ENCODE peak calls at places on chromosomes 7 and 10, in nine cellular contexts. One of them, this sample, is unnamed.

GRCh38 chr10:75472685-75473084 is 41.3 kb downstream of the LRMDA start:
- DNase-seq in fibroblast of pulmonary artery: no peak
- DNase-seq in Jurkat, Clone E6-1: peak
- DNase-seq in mesendoderm: no peak
- DNase-seq in brain microvascular endothelial cell: no peak
- DNase-seq in mammary epithelial cell: no peak
- DNase-seq in AG04450: no peak
- DNase-seq in K562: no peak
- DNase-seq in Peyer's patch: no peak
- DNase-seq in this sample: no peak

GRCh38 chr10:91603931-91604331 is 28.9 kb downstream of the PPP1R3C start:
- DNase-seq in mesendoderm: no peak
- DNase-seq in Peyer's patch: no peak
- DNase-seq in fibroblast of pulmonary artery: peak
- DNase-seq in AG04450: no peak
- DNase-seq in brain microvascular endothelial cell: peak
- DNase-seq in Jurkat, Clone E6-1: no peak
- DNase-seq in mammary epithelial cell: peak
- DNase-seq in K562: no peak
- DNase-seq in this sample: no peak

GRCh38 chr7:48183370-48183743 is 12.1 kb downstream of the ABCA13 start:
- DNase-seq in AG04450: no peak
- DNase-seq in Jurkat, Clone E6-1: no peak
- DNase-seq in mesendoderm: no peak
- DNase-seq in mammary epithelial cell: no peak
- DNase-seq in K562: no peak
- DNase-seq in Peyer's patch: no peak
- DNase-seq in brain microvascular endothelial cell: no peak
- DNase-seq in fibroblast of pulmonary artery: no peak
- DNase-seq in this sample: no peak

GRCh38 chr7:100720320-100720644 is at the start of gene EPO:
- DNase-seq in mammary epithelial cell: no peak
- DNase-seq in mesendoderm: no peak
- DNase-seq in brain microvascular endothelial cell: no peak
- DNase-seq in Peyer's patch: no peak
- DNase-seq in Jurkat, Clone E6-1: no peak
- DNase-seq in fibroblast of pulmonary artery: no peak
- DNase-seq in K562: no peak
- DNase-seq in AG04450: no peak
- DNase-seq in this sample: no peak

GRCh38 chr10:82277591-82277990 is 402.6 kb downstream of the NRG3 start:
- DNase-seq in mammary epithelial cell: peak
- DNase-seq in Jurkat, Clone E6-1: no peak
- DNase-seq in AG04450: no peak
- DNase-seq in Peyer's patch: no peak
- DNase-seq in mesendoderm: no peak
- DNase-seq in K562: no peak
- DNase-seq in brain microvascular endothelial cell: no peak
- DNase-seq in fibroblast of pulmonary artery: peak
- DNase-seq in this sample: no peak

GRCh38 chr10:13971586-13972475 is 358.9 kb downstream of the FRMD4A start:
- DNase-seq in mesendoderm: peak
- DNase-seq in mammary epithelial cell: no peak
- DNase-seq in fibroblast of pulmonary artery: peak
- DNase-seq in K562: no peak
- DNase-seq in Jurkat, Clone E6-1: no peak
- DNase-seq in brain microvascular endothelial cell: no peak
- DNase-seq in AG04450: no peak
- DNase-seq in Peyer's patch: no peak
- DNase-seq in this sample: no peak

GRCh38 chr7:140557809-140558518 is 78.7 kb upstream of the MKRN1 start:
- DNase-seq in K562: no peak
- DNase-seq in mesendoderm: no peak
- DNase-seq in Peyer's patch: no peak
- DNase-seq in AG04450: no peak
- DNase-seq in mammary epithelial cell: no peak
- DNase-seq in fibroblast of pulmonary artery: no peak
- DNase-seq in Jurkat, Clone E6-1: no peak
- DNase-seq in brain microvascular endothelial cell: no peak
- DNase-seq in this sample: no peak

GRCh38 chr7:124777268-124777667 is 11.7 kb upstream of the GPR37 start:
- DNase-seq in AG04450: no peak
- DNase-seq in Jurkat, Clone E6-1: no peak
- DNase-seq in K562: no peak
- DNase-seq in fibroblast of pulmonary artery: no peak
- DNase-seq in Peyer's patch: no peak
- DNase-seq in mammary epithelial cell: no peak
- DNase-seq in mesendoderm: peak
- DNase-seq in brain microvascular endothelial cell: no peak
- DNase-seq in this sample: no peak

GRCh38 chr7:11155883-11156282 is 182.2 kb downstream of the PHF14 start:
- DNase-seq in K562: no peak
- DNase-seq in Jurkat, Clone E6-1: no peak
- DNase-seq in fibroblast of pulmonary artery: no peak
- DNase-seq in brain microvascular endothelial cell: no peak
- DNase-seq in AG04450: no peak
- DNase-seq in mesendoderm: no peak
- DNase-seq in mammary epithelial cell: no peak
- DNase-seq in Peyer's patch: no peak
- DNase-seq in this sample: no peak

GRCh38 chr7:131381069-131381838 is 53.6 kb downstream of the MKLN1 start:
- DNase-seq in brain microvascular endothelial cell: peak
- DNase-seq in mammary epithelial cell: peak
- DNase-seq in fibroblast of pulmonary artery: peak
- DNase-seq in Jurkat, Clone E6-1: no peak
- DNase-seq in mesendoderm: no peak
- DNase-seq in K562: no peak
- DNase-seq in Peyer's patch: no peak
- DNase-seq in AG04450: no peak
- DNase-seq in this sample: no peak

DNA sequence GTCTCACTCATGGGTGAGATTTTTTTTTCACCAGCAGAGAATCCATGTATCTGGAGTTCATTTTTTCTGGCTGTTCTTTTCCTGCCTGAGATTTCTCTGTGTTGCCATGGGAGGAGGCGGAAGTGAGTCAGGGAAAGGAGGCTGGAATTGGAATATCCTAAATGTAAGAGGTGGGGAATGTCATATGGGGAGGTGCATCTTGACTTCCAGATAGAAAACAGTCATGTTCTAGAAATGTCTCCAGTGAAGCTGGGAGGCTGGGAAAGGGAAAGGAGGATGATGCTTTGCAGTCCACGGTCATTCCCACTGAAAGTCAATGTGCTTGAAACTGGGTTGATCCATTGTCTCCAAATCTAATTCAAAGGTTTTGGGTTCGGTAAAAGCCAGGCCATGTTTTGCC is 39.7 kb upstream of the HPS1 start:
- DNase-seq in K562: no peak
- DNase-seq in mammary epithelial cell: peak
- DNase-seq in Peyer's patch: no peak
- DNase-seq in fibroblast of pulmonary artery: peak
- DNase-seq in Jurkat, Clone E6-1: no peak
- DNase-seq in AG04450: no peak
- DNase-seq in mesendoderm: peak
- DNase-seq in brain microvascular endothelial cell: no peak
- DNase-seq in this sample: no peak
- H3K4me3 ChIP-seq in K562: no peak
- H3K4me3 ChIP-seq in mammary epithelial cell: no peak
- H3K4me3 ChIP-seq in Peyer's patch: no peak
- H3K4me3 ChIP-seq in fibroblast of pulmonary artery: no peak
- H3K4me3 ChIP-seq in Jurkat, Clone E6-1: no peak
- H3K4me3 ChIP-seq in AG04450: no peak
- H3K4me3 ChIP-seq in mesendoderm: no peak
- H3K4me3 ChIP-seq in brain microvascular endothelial cell: no peak
- H3K4me3 ChIP-seq in this sample: no peak

GRCh38 chr10:71729023-71729649 is 9.6 kb upstream of the C10orf105 start:
- DNase-seq in K562: peak
- DNase-seq in mesendoderm: no peak
- DNase-seq in Jurkat, Clone E6-1: no peak
- DNase-seq in brain microvascular endothelial cell: no peak
- DNase-seq in Peyer's patch: no peak
- DNase-seq in mammary epithelial cell: peak
- DNase-seq in AG04450: no peak
- DNase-seq in fibroblast of pulmonary artery: no peak
- DNase-seq in this sample: peak

GRCh38 chr10:71726673-71727428 is 7.3 kb upstream of the C10orf105 start:
- DNase-seq in mammary epithelial cell: no peak
- DNase-seq in AG04450: no peak
- DNase-seq in fibroblast of pulmonary artery: no peak
- DNase-seq in mesendoderm: no peak
- DNase-seq in brain microvascular endothelial cell: no peak
- DNase-seq in K562: no peak
- DNase-seq in Peyer's patch: peak
- DNase-seq in Jurkat, Clone E6-1: peak
- DNase-seq in this sample: no peak

GRCh38 chr10:71727429-71728217 is 8.0 kb upstream of the C10orf105 start:
- DNase-seq in brain microvascular endothelial cell: no peak
- DNase-seq in K562: peak
- DNase-seq in mammary epithelial cell: peak
- DNase-seq in Peyer's patch: peak
- DNase-seq in mesendoderm: no peak
- DNase-seq in Jurkat, Clone E6-1: peak
- DNase-seq in fibroblast of pulmonary artery: peak
- DNase-seq in AG04450: no peak
- DNase-seq in this sample: peak

GRCh38 chr10:71725998-71726672 is 6.6 kb upstream of the C10orf105 start:
- DNase-seq in AG04450: no peak
- DNase-seq in Jurkat, Clone E6-1: peak
- DNase-seq in Peyer's patch: peak
- DNase-seq in K562: peak
- DNase-seq in brain microvascular endothelial cell: peak
- DNase-seq in fibroblast of pulmonary artery: peak
- DNase-seq in mammary epithelial cell: peak
- DNase-seq in mesendoderm: peak
- DNase-seq in this sample: peak

DNA sequence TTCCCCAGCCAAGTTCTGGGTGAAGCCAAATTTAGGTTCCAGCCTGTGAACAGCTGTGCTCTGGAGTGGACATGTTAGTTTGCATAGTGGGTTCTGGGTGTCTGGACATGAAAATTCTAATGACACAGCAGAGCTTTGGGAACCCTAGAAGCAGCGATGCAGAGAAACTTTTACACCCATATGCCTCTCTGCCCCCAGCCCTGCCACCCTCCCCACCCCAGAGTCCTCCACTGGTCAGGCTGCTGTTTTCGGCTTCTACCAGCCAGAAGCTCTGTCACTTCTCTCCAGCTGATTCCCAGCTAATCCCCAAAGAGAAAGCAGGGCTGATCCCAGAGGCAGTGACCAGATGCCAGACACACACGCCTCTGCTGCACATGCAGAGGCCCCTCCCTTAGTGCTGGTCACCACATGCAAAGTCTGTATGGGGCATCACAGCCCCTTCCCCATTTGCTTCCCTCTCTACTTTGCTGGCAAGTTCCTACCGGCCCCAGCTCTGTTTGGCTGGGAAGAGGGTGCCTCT is 8.7 kb upstream of the C10orf105 start:
- DNase-seq in mesendoderm: no peak
- DNase-seq in fibroblast of pulmonary artery: no peak
- DNase-seq in mammary epithelial cell: no peak
- DNase-seq in K562: no peak
- DNase-seq in AG04450: no peak
- DNase-seq in Peyer's patch: no peak
- DNase-seq in Jurkat, Clone E6-1: no peak
- DNase-seq in brain microvascular endothelial cell: no peak
- DNase-seq in this sample: peak
- H3K4me3 ChIP-seq in mesendoderm: no peak
- H3K4me3 ChIP-seq in fibroblast of pulmonary artery: no peak
- H3K4me3 ChIP-seq in mammary epithelial cell: no peak
- H3K4me3 ChIP-seq in K562: no peak
- H3K4me3 ChIP-seq in AG04450: no peak
- H3K4me3 ChIP-seq in Peyer's patch: no peak
- H3K4me3 ChIP-seq in Jurkat, Clone E6-1: no peak
- H3K4me3 ChIP-seq in brain microvascular endothelial cell: no peak
- H3K4me3 ChIP-seq in this sample: no peak

DNA sequence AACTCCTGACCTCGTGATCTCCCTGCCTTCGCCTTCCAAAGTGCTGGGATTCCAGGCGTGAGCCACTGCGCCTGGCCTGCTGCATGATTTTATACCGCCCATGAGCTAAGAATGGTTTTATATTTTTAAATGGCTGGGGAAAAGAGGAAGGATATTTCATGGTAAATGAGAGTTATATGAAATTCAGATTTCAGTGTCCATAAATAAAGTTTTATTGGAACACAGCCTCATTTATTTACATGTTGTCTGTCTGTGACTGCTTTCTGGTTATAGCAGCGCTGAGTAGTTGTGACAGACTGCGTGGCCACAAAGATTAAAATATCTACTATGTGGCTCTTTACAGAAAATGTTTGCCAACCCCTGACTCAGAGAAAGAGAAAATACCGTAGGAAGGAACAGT is 2.2 kb downstream of the TRRAP start:
- DNase-seq in brain microvascular endothelial cell: no peak
- DNase-seq in mesendoderm: no peak
- DNase-seq in fibroblast of pulmonary artery: no peak
- DNase-seq in Peyer's patch: no peak
- DNase-seq in mammary epithelial cell: no peak
- DNase-seq in K562: no peak
- DNase-seq in Jurkat, Clone E6-1: no peak
- DNase-seq in AG04450: no peak
- DNase-seq in this sample: no peak
- H3K4me3 ChIP-seq in brain microvascular endothelial cell: no peak
- H3K4me3 ChIP-seq in mesendoderm: no peak
- H3K4me3 ChIP-seq in fibroblast of pulmonary artery: no peak
- H3K4me3 ChIP-seq in Peyer's patch: no peak
- H3K4me3 ChIP-seq in mammary epithelial cell: no peak
- H3K4me3 ChIP-seq in K562: no peak
- H3K4me3 ChIP-seq in Jurkat, Clone E6-1: peak
- H3K4me3 ChIP-seq in AG04450: no peak
- H3K4me3 ChIP-seq in this sample: no peak

GRCh38 chr10:10796774-10797415 is 220.8 kb upstream of the CELF2 start:
- DNase-seq in fibroblast of pulmonary artery: peak
- DNase-seq in Peyer's patch: no peak
- DNase-seq in AG04450: no peak
- DNase-seq in mesendoderm: peak
- DNase-seq in brain microvascular endothelial cell: peak
- DNase-seq in mammary epithelial cell: peak
- DNase-seq in Jurkat, Clone E6-1: no peak
- DNase-seq in K562: no peak
- DNase-seq in this sample: no peak
- H3K4me3 ChIP-seq in fibroblast of pulmonary artery: no peak
- H3K4me3 ChIP-seq in Peyer's patch: peak
- H3K4me3 ChIP-seq in AG04450: no peak
- H3K4me3 ChIP-seq in mesendoderm: no peak
- H3K4me3 ChIP-seq in brain microvascular endothelial cell: no peak
- H3K4me3 ChIP-seq in mammary epithelial cell: no peak
- H3K4me3 ChIP-seq in Jurkat, Clone E6-1: no peak
- H3K4me3 ChIP-seq in K562: no peak
- H3K4me3 ChIP-seq in this sample: no peak

DNA sequence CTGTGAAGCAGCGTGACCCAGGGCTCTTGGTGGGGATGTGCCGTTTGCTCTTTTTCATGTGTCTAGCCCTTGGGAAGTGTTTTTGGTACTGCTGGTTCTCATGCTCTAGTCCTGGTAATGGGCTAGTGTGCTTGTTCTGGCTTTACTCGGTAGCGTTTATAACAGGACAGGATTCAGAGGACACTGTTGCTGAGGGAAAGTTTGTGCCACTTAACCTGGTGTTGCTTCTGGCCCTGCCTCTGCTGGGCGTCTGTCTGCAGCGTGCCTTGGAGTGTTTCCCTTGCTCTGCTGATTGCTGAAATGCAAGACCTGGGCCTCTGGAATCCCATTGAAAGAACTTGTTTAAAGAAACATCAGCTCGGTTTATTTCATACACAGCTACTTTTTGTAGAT is 35.0 kb downstream of the INPP5A start:
- DNase-seq in mammary epithelial cell: no peak
- DNase-seq in Jurkat, Clone E6-1: no peak
- DNase-seq in AG04450: no peak
- DNase-seq in brain microvascular endothelial cell: peak
- DNase-seq in mesendoderm: peak
- DNase-seq in K562: no peak
- DNase-seq in Peyer's patch: no peak
- DNase-seq in fibroblast of pulmonary artery: peak
- DNase-seq in this sample: no peak
- H3K4me3 ChIP-seq in mammary epithelial cell: no peak
- H3K4me3 ChIP-seq in Jurkat, Clone E6-1: no peak
- H3K4me3 ChIP-seq in AG04450: no peak
- H3K4me3 ChIP-seq in brain microvascular endothelial cell: no peak
- H3K4me3 ChIP-seq in mesendoderm: no peak
- H3K4me3 ChIP-seq in K562: no peak
- H3K4me3 ChIP-seq in Peyer's patch: no peak
- H3K4me3 ChIP-seq in fibroblast of pulmonary artery: no peak
- H3K4me3 ChIP-seq in this sample: no peak